ENCODE peak calls at places on chromosomes 1 and 21, in eight cellular contexts. O is HFF-Myc; P is HuH-7; G is CD4-positive, alpha-beta T cell; W is G401; V is body of pancreas; Z is astrocyte of the spinal cord; S is fibroblast of villous mesenchyme. C is an unnamed sample.

GRCh38 chr1:36321119-36321951 is 2.1 kb downstream of the EVA1B start:
- DNase-seq in S (peak; percentile 99), P (no peak), W (no peak), Z (peak; percentile 94), G (no peak), V (peak; percentile 48), O (peak; percentile 90), C (peak; percentile 58)

GRCh38 chr1:151166506-151166956 is 587 bp downstream of the SCNM1 start:
- DNase-seq in S (peak; percentile 74), P (no peak), V (no peak), W (no peak), G (no peak), Z (peak; percentile 69), O (no peak), C (peak; percentile 23)

GRCh38 chr1:78255849-78256248 is 210.1 kb downstream of the GIPC2 start:
- DNase-seq in O (no peak), W (no peak), S (no peak), Z (no peak), V (no peak), P (no peak), G (no peak), C (no peak)

GRCh38 chr21:41653944-41654625 is 112.8 kb downstream of the RIPK4 start:
- DNase-seq in V (no peak), O (no peak), S (peak; percentile 26), P (no peak), W (no peak), G (no peak), Z (peak; percentile 38), C (no peak)

GRCh38 chr1:67004176-67004575 is 49.8 kb downstream of the SLC35D1 start:
- DNase-seq in O (no peak), G (no peak), P (no peak), W (no peak), S (peak; percentile 17), Z (no peak), V (no peak), C (no peak)

GRCh38 chr1:53195913-53196484 is 625 bp upstream of the CPT2 start:
- DNase-seq in O (no peak), P (no peak), V (no peak), G (no peak), S (no peak), Z (no peak), W (no peak), C (no peak)

GRCh38 chr1:183210678-183211077 is 24.6 kb downstream of the LAMC2 start:
- DNase-seq in Z (no peak), W (no peak), S (no peak), P (no peak), V (no peak), O (no peak), G (no peak), C (no peak)

GRCh38 chr1:173448945-173449344 is 28.2 kb upstream of the PRDX6 start:
- DNase-seq in Z (no peak), S (no peak), V (no peak), G (no peak), P (no peak), O (no peak), W (no peak), C (no peak)